ENCODE peak calls at places on chromosomes 1 and 21, in six cellular contexts. J is endodermal cell, S is NB4, Q is NCI-H2029 treated with DMSO at 0.1 percent for 48 hours, B is keratinocyte, L is germinal center. H is an unnamed sample.

GRCh38 chr1:9316512-9316911 is 23.8 kb downstream of the SPSB1 start:
- DNase-seq in J (no peak), S (no peak), Q (no peak), B (no peak), L (no peak), H (no peak)

GRCh38 chr1:192516776-192517297 is 58.7 kb upstream of the RGS1 start:
- DNase-seq in J (no peak), S (peak), Q (no peak), B (no peak), L (peak), H (peak)

GRCh38 chr1:38046884-38047602 is 450 bp upstream of the POU3F1 start:
- DNase-seq in J (peak), S (peak), Q (peak), B (no peak), L (peak), H (peak)

GRCh38 chr1:21586926-21587601 is 77.8 kb downstream of the ALPL start:
- DNase-seq in J (peak), S (peak), Q (no peak), B (no peak), L (no peak), H (no peak)

GRCh38 chr1:225467193-225468020 is 39.6 kb upstream of the LBR start:
- DNase-seq in J (no peak), S (peak), Q (no peak), B (no peak), L (peak), H (peak)

GRCh38 chr1:9684806-9685205 is 33.3 kb downstream of the PIK3CD start:
- DNase-seq in J (no peak), S (peak), Q (no peak), B (no peak), L (no peak), H (no peak)

GRCh38 chr1:26788836-26789611 is 1.3 kb downstream of the PIGV start:
- DNase-seq in J (peak), S (peak), Q (peak), B (no peak), L (peak), H (peak)

GRCh38 chr1:157233131-157233530 is 94.9 kb upstream of the ETV3 start:
- DNase-seq in J (no peak), S (no peak), Q (no peak), B (no peak), L (no peak), H (no peak)

GRCh38 chr1:12448746-12449177 is 169.2 kb downstream of the DHRS3 start:
- DNase-seq in J (peak), S (no peak), Q (no peak), B (no peak), L (no peak), H (no peak)

GRCh38 chr1:109705411-109705810 is 6.6 kb upstream of the GSTM5 start:
- DNase-seq in J (no peak), S (no peak), Q (no peak), B (no peak), L (no peak), H (no peak)

GRCh38 chr1:8903908-8904650 is 25.6 kb upstream of the ENO1 start:
- DNase-seq in J (no peak), S (no peak), Q (no peak), B (peak), L (no peak), H (no peak)

GRCh38 chr21:28066051-28066450 is 926.6 kb downstream of the LTN1 start:
- DNase-seq in J (no peak), S (no peak), Q (no peak), B (no peak), L (no peak), H (peak)

GRCh38 chr1:7478797-7479499 is 292.1 kb upstream of the VAMP3 start:
- DNase-seq in J (no peak), S (peak), Q (no peak), B (no peak), L (no peak), H (peak)

GRCh38 chr21:44918581-44919033 is 2.1 kb downstream of the ITGB2 start:
- DNase-seq in J (peak), S (no peak), Q (no peak), B (no peak), L (no peak), H (no peak)

GRCh38 chr21:26948194-26948593 is 18.7 kb downstream of the ADAMTS5 start:
- DNase-seq in J (no peak), S (no peak), Q (no peak), B (no peak), L (no peak), H (no peak)

GRCh38 chr1:218164930-218165686 is 120.0 kb upstream of the RRP15 start:
- DNase-seq in J (peak), S (no peak), Q (no peak), B (no peak), L (peak), H (no peak)

GRCh38 chr21:33267250-33267649 is 1.1 kb downstream of the IL10RB start:
- DNase-seq in J (no peak), S (no peak), Q (no peak), B (no peak), L (no peak), H (peak)

GRCh38 chr1:70863256-70863655 is 184.4 kb downstream of the PTGER3 start:
- DNase-seq in J (no peak), S (no peak), Q (no peak), B (no peak), L (no peak), H (no peak)

GRCh38 chr1:162538815-162539431 is 22.6 kb upstream of the UAP1 start:
- DNase-seq in J (no peak), S (no peak), Q (no peak), B (peak), L (no peak), H (no peak)

GRCh38 chr1:229696385-229696784 is 70.3 kb downstream of the URB2 start:
- DNase-seq in J (peak), S (no peak), Q (no peak), B (no peak), L (no peak), H (no peak)

GRCh38 chr1:54934869-54935268 is 45.6 kb upstream of the TMEM61 start:
- DNase-seq in J (no peak), S (no peak), Q (no peak), B (no peak), L (no peak), H (no peak)

GRCh38 chr1:58652351-58653184 is 47.3 kb downstream of the MYSM1 start:
- DNase-seq in J (peak), S (peak), Q (peak), B (peak), L (peak), H (peak)

GRCh38 chr1:76381450-76382108 is 307.0 kb downstream of the ST6GALNAC3 start:
- DNase-seq in J (no peak), S (no peak), Q (no peak), B (no peak), L (no peak), H (no peak)

GRCh38 chr21:32733356-32733755 is 5.5 kb upstream of the SYNJ1 start:
- DNase-seq in J (no peak), S (no peak), Q (no peak), B (no peak), L (no peak), H (no peak)

GRCh38 chr1:17212487-17213121 is 7.7 kb downstream of the PADI1 start:
- DNase-seq in J (peak), S (peak), Q (peak), B (no peak), L (no peak), H (no peak)

GRCh38 chr1:4219826-4220225 is 319.8 kb upstream of the C1orf174 start:
- DNase-seq in J (no peak), S (no peak), Q (no peak), B (no peak), L (no peak), H (no peak)

GRCh38 chr1:171984850-171985485 is 143.7 kb downstream of the DNM3 start:
- DNase-seq in J (no peak), S (peak), Q (no peak), B (no peak), L (peak), H (peak)

GRCh38 chr1:74467786-74468377 is 44.5 kb downstream of the LRRC53 start:
- DNase-seq in J (no peak), S (peak), Q (no peak), B (no peak), L (no peak), H (no peak)

GRCh38 chr1:197435224-197435623 is 167.2 kb downstream of the CRB1 start:
- DNase-seq in J (no peak), S (no peak), Q (no peak), B (no peak), L (no peak), H (no peak)

GRCh38 chr21:27805696-27806095 is 838.8 kb upstream of the ADAMTS5 start:
- DNase-seq in J (no peak), S (no peak), Q (no peak), B (no peak), L (no peak), H (no peak)

GRCh38 chr21:15224346-15225086 is 159.7 kb upstream of the NRIP1 start:
- DNase-seq in J (no peak), S (no peak), Q (no peak), B (peak), L (no peak), H (no peak)

GRCh38 chr21:45965084-45965826 is 16.3 kb upstream of the COL6A1 start:
- DNase-seq in J (no peak), S (no peak), Q (no peak), B (no peak), L (no peak), H (no peak)

GRCh38 chr1:33815061-33815460 is 48.8 kb upstream of the HMGB4 start:
- DNase-seq in J (no peak), S (no peak), Q (no peak), B (no peak), L (no peak), H (no peak)

GRCh38 chr1:227886503-227886961 is 61.2 kb downstream of the WNT9A start:
- DNase-seq in J (peak), S (no peak), Q (no peak), B (no peak), L (no peak), H (no peak)

H was measured in NAMALWA.